ENCODE peak calls at places on chromosomes 16 and 17, in seven cellular contexts. U, J, I, L, Y, K and G are unnamed samples.

GRCh38 chr17:75604034-75604695 is 16.6 kb downstream of the MYO15B start:
- DNase-seq in L (no peak), Y (peak; percentile 47), K (no peak), I (no peak), J (peak; percentile 56), U (no peak), G (no peak)

GRCh38 chr17:53626286-53626685 is 196.4 kb upstream of the KIF2B start:
- DNase-seq in J (no peak), K (no peak), I (no peak), Y (peak; percentile 60), U (no peak), L (no peak), G (no peak)

GRCh38 chr17:76005263-76006149 is 4.9 kb downstream of the CDK3 start:
- DNase-seq in U (peak; percentile 35), J (peak; percentile 85), Y (peak; percentile 73), K (no peak), L (peak; percentile 95), I (peak; percentile 71), G (peak; percentile 91)

GRCh38 chr17:60127068-60128064 is 22.4 kb upstream of the CA4 start:
- DNase-seq in I (no peak), U (no peak), K (no peak), Y (no peak), L (no peak), J (peak; percentile 30), G (no peak)

GRCh38 chr16:530111-530817 is 2.8 kb downstream of the CAPN15 start:
- DNase-seq in K (no peak), J (no peak), Y (no peak), U (no peak), I (no peak), L (no peak), G (no peak)

GRCh38 chr16:85662036-85662812 is 26.5 kb downstream of the GINS2 start:
- DNase-seq in U (no peak), K (peak; percentile 50), Y (no peak), L (no peak), I (no peak), J (peak; percentile 61), G (no peak)

GRCh38 chr16:85924675-85925074 is 25.7 kb downstream of the IRF8 start:
- DNase-seq in K (no peak), J (no peak), I (no peak), L (no peak), U (no peak), Y (peak; percentile 37), G (no peak)

GRCh38 chr17:28949185-28950016 is 1.9 kb downstream of the PHF12 start:
- DNase-seq in K (peak; percentile 87), U (peak; percentile 28), I (peak; percentile 37), J (peak; percentile 85), Y (peak; percentile 68), L (peak; percentile 74), G (no peak)

GRCh38 chr16:51465026-51465425 is 314.0 kb upstream of the SALL1 start:
- DNase-seq in U (peak; percentile 28), Y (no peak), I (no peak), L (no peak), K (no peak), J (no peak), G (no peak)

GRCh38 chr17:38326996-38327792 is 16.6 kb downstream of the GPR179 start:
- DNase-seq in K (no peak), U (no peak), L (no peak), I (no peak), Y (no peak), J (no peak), G (no peak)

GRCh38 chr16:7317982-7318381 is 14.7 kb upstream of the RBFOX1 start:
- DNase-seq in J (no peak), U (no peak), I (no peak), Y (no peak), L (no peak), K (no peak), G (no peak)

GRCh38 chr16:47018223-47018891 is 44.9 kb upstream of the DNAJA2 start:
- DNase-seq in K (no peak), L (peak; percentile 76), Y (peak; percentile 67), U (peak; percentile 7), J (no peak), I (peak; percentile 13), G (no peak)
- TF ChIP-seq CTCF in K (peak; percentile 32), L (peak; percentile 49), Y (peak; percentile 79), U (peak; percentile 59), J (no peak), I (no peak), G (no peak)

GRCh38 chr17:78313735-78314648 is 45.9 kb downstream of the SOCS3 start:
- DNase-seq in U (peak; percentile 41), J (peak; percentile 85), Y (peak; percentile 90), K (peak; percentile 94), L (peak; percentile 92), I (peak; percentile 63), G (peak; percentile 66)
- TF ChIP-seq CTCF in U (no peak), J (no peak), Y (no peak), K (no peak), L (no peak), I (no peak), G (no peak)

GRCh38 chr17:55212880-55213279 is 51.9 kb upstream of the HLF start:
- DNase-seq in U (no peak), Y (no peak), I (no peak), K (no peak), J (no peak), L (no peak), G (no peak)

GRCh38 chr17:55219939-55220338 is 44.8 kb upstream of the HLF start:
- DNase-seq in K (no peak), J (no peak), U (no peak), Y (no peak), I (no peak), L (no peak), G (no peak)

GRCh38 chr17:55219484-55219883 is 45.3 kb upstream of the HLF start:
- DNase-seq in L (no peak), Y (no peak), J (no peak), U (no peak), I (no peak), K (no peak), G (no peak)

GRCh38 chr17:55210292-55210691 is 54.5 kb upstream of the HLF start:
- DNase-seq in U (no peak), K (no peak), Y (no peak), L (no peak), J (no peak), I (no peak), G (no peak)

DNA sequence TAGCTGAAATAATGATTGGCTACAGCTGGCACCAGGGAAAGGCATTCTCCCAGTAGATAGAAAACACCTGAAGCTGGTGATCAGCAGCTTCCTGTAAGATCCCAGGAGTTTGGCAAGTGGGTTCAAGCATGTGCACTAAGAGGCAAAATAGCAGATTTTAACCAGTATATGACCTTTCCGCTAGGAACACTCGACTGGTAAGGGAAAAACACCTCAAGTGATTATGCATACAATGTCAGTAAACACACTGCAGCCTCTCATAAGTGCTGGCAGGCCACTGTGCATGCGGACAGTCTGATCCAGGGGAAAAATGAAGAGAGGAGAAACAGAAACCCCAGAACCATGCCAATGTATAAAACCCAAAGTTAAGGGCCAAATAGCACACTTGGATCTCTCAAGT is 49.0 kb upstream of the HLF start:
- DNase-seq in I (no peak), J (no peak), U (no peak), K (peak; percentile 75), Y (no peak), L (no peak), G (no peak)
- TF ChIP-seq CTCF in I (no peak), J (no peak), U (no peak), K (no peak), Y (no peak), L (no peak), G (no peak)

GRCh38 chr17:3659541-3660111 is 8.8 kb downstream of the TAX1BP3 start:
- DNase-seq in I (no peak), K (no peak), J (peak; percentile 87), Y (peak; percentile 76), U (peak; percentile 75), L (no peak), G (peak; percentile 58)
- TF ChIP-seq CTCF in I (no peak), K (peak; percentile 12), J (peak; percentile 57), Y (no peak), U (peak; percentile 50), L (no peak), G (no peak)

GRCh38 chr16:70701998-70702397 is 16.1 kb upstream of the MTSS2 start:
- DNase-seq in J (no peak), K (no peak), I (no peak), L (no peak), U (no peak), Y (peak; percentile 58), G (no peak)

GRCh38 chr16:70702624-70703023 is 16.8 kb upstream of the MTSS2 start:
- DNase-seq in J (no peak), U (no peak), K (no peak), Y (no peak), I (no peak), L (no peak), G (no peak)

GRCh38 chr16:70704586-70704985 is 18.7 kb upstream of the MTSS2 start:
- DNase-seq in U (no peak), Y (no peak), L (no peak), J (no peak), K (no peak), I (no peak), G (no peak)

GRCh38 chr16:70703835-70704381 is 18.1 kb upstream of the MTSS2 start:
- DNase-seq in J (no peak), L (no peak), I (no peak), Y (no peak), K (no peak), U (no peak), G (no peak)

GRCh38 chr16:70703041-70703834 is 17.4 kb upstream of the MTSS2 start:
- DNase-seq in Y (no peak), J (peak; percentile 94), U (peak; percentile 71), L (peak; percentile 70), K (no peak), I (no peak), G (no peak)
- TF ChIP-seq CTCF in Y (no peak), J (peak; percentile 56), U (peak; percentile 73), L (no peak), K (peak; percentile 28), I (no peak), G (no peak)

DNA sequence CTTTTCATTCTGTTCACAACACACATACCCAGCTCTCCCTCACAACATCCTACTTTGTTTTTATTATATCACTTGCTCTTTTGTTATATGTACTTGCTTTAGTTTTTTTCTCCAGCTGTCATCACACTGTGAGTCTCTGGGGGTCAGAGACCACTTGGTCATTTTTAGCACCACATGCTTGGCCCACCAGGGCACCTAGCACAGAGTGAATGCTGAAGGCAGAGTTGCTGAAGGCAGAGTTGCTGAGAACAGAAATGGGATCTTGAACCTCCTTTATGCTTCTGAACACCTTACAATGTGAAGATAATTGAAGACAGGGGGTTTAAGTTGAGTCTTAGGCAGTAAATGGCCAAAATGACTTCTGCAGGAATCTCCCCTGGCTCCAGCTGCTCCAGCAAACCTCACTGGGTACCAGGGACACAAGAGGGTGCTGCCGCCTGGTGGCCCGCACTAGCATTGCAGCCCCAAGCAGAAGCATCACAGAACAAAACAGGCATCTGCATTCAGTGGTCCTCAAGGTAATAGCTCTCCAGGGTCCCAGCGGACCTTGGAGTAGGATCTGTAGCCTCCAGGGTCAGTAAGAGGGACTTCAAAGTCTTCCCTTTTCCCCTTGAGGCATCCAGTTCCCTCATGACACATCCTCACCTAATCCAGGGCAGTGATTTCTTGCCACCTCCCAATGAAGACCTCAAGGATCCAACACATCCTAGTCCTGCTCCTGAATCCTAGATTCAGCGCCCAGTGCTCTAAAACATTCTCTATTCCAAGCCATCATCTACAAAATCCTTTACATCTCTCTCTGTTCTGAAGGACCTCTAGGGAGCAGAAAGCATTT is 1972.6 kb downstream of the TP53TG3F start:
- DNase-seq in U (no peak), I (no peak), Y (peak; percentile 10), K (peak; percentile 60), J (no peak), L (peak; percentile 25), G (no peak)
- TF ChIP-seq CTCF in U (peak; percentile 55), I (no peak), Y (peak; percentile 46), K (peak; percentile 64), J (no peak), L (peak; percentile 51), G (no peak)